ENCODE peak calls at places on chromosomes 3 and 15, in four cellular contexts. X is H1, V is K562, B is GM12878. I is an unnamed sample.

GRCh38 chr15:69715205-69715604 is 262.6 kb downstream of the RPLP1 start:
- DNase-seq in X (no peak), V (no peak), B (no peak), I (no peak)

GRCh38 chr3:104885214-104885814 is 481.4 kb upstream of the ALCAM start:
- DNase-seq in X (no peak), V (no peak), B (no peak), I (no peak)

GRCh38 chr3:72848703-72849081 is 447 bp upstream of the SHQ1 start:
- DNase-seq in X (no peak), V (no peak), B (peak), I (no peak)

GRCh38 chr3:126537730-126538281 is 13.9 kb downstream of the CHST13 start:
- DNase-seq in X (no peak), V (no peak), B (no peak), I (no peak)

GRCh38 chr15:74378853-74379252 is 11.4 kb upstream of the CYP11A1 start:
- DNase-seq in X (no peak), V (no peak), B (no peak), I (no peak)

GRCh38 chr3:150933473-150934008 is 28.3 kb upstream of the MINDY4B start:
- DNase-seq in X (no peak), V (no peak), B (no peak), I (no peak)

GRCh38 chr15:58856090-58856489 is 77.4 kb downstream of the SLTM start:
- DNase-seq in X (no peak), V (no peak), B (no peak), I (no peak)

GRCh38 chr15:72222433-72222832 is 8.6 kb downstream of the PKM start:
- DNase-seq in X (no peak), V (no peak), B (no peak), I (no peak)

GRCh38 chr3:126036056-126036549 is 47.8 kb downstream of the SLC41A3 start:
- DNase-seq in X (no peak), V (no peak), B (no peak), I (no peak)

GRCh38 chr3:39187372-39188155 is 4.8 kb downstream of the XIRP1 start:
- DNase-seq in X (no peak), V (no peak), B (no peak), I (no peak)

GRCh38 chr3:190739726-190740230 is 122.7 kb downstream of the GMNC start:
- DNase-seq in X (no peak), V (no peak), B (no peak), I (no peak)

GRCh38 chr3:32307591-32307990 is 69.1 kb downstream of the CMTM8 start:
- DNase-seq in X (no peak), V (no peak), B (no peak), I (no peak)

GRCh38 chr15:29568840-29569532 is 253.3 kb downstream of the TJP1 start:
- DNase-seq in X (no peak), V (no peak), B (no peak), I (peak)

GRCh38 chr15:73683624-73684536 is at the start of gene CD276:
- DNase-seq in X (no peak), V (peak), B (no peak), I (peak)

GRCh38 chr15:88814393-88814792 is 11.2 kb downstream of the ACAN start:
- DNase-seq in X (no peak), V (peak), B (no peak), I (no peak)
- TF ChIP-seq EGR1 in X (no peak), V (no peak), B (no peak), I (no peak)

DNA sequence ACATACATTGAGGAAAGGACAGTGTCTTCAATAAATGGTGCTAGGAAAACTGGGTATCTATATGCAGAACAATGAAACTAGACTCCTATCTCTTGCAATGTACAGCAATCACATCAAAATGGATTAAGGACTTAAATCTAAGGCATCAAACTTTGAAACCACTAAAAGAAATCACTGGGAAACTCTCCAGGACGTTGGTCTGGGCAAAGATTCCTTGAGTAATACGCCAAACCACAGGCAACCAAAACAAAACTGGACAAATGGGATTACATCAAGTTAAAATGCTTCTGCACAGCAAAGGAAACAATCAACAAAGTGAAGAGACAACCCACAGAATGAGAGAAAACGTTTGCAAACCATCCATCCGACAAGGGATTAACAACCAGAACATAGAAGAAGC is 14.5 kb downstream of the LAMP3 start:
- DNase-seq in X (no peak), V (no peak), B (no peak), I (no peak)
- TF ChIP-seq EGR1 in X (no peak), V (no peak), B (no peak), I (no peak)

GRCh38 chr3:51004235-51004634 is 329.5 kb downstream of the DOCK3 start:
- DNase-seq in X (no peak), V (no peak), B (no peak), I (no peak)

DNA sequence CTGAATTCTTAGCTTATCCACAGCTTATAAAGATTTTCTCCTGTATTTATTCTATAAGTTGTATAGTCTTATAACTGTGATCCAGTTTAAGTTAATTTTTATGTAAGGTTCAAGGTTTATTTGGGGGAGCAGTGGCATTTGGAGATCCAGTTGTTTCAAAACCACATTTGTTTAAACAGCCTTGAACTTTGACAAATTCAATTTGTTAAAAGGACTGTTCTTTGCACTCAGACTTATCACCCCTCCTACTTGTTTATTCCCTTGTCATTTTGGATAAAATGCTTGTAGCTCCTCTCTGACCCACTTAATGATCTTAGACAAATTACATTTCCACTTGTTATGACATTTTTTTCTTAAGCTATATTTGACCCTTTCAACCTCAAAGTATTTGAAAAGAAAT is 327.8 kb downstream of the DOCK3 start:
- DNase-seq in X (no peak), V (no peak), B (no peak), I (no peak)
- TF ChIP-seq EGR1 in X (no peak), V (no peak), B (no peak), I (no peak)

GRCh38 chr15:43748376-43748775 is 2.1 kb downstream of the PDIA3 start:
- DNase-seq in X (no peak), V (no peak), B (no peak), I (no peak)
- TF ChIP-seq EGR1 in X (no peak), V (no peak), B (no peak), I (no peak)

I was measured in HCT116.